ENCODE peak calls at places on chromosomes 7 and 10, in six cellular contexts. One of them, this sample, is unnamed.

GRCh38 chr7:136293272-136293671 is 316.1 kb upstream of the MTPN start:
- DNase-seq in HepG2: no peak
- DNase-seq in SK-N-SH: no peak
- DNase-seq in K562: no peak
- DNase-seq in GM12878: peak
- DNase-seq in H1: no peak
- DNase-seq in this sample: no peak

GRCh38 chr7:44561962-44562621 is 11.6 kb downstream of the DDX56 start:
- DNase-seq in K562: peak
- DNase-seq in GM12878: no peak
- DNase-seq in SK-N-SH: no peak
- DNase-seq in HepG2: peak
- DNase-seq in H1: no peak
- DNase-seq in this sample: no peak

GRCh38 chr7:47669178-47669878 is 87.4 kb upstream of the TNS3 start:
- DNase-seq in GM12878: peak
- DNase-seq in H1: no peak
- DNase-seq in K562: peak
- DNase-seq in SK-N-SH: no peak
- DNase-seq in HepG2: peak
- DNase-seq in this sample: peak

GRCh38 chr10:107733328-107733727 is 568.8 kb upstream of the SORCS1 start:
- DNase-seq in SK-N-SH: no peak
- DNase-seq in GM12878: no peak
- DNase-seq in HepG2: no peak
- DNase-seq in H1: no peak
- DNase-seq in K562: no peak
- DNase-seq in this sample: no peak

GRCh38 chr7:128036226-128036940 is 5.1 kb upstream of the LRRC4 start:
- DNase-seq in SK-N-SH: no peak
- DNase-seq in K562: no peak
- DNase-seq in H1: no peak
- DNase-seq in GM12878: peak
- DNase-seq in HepG2: no peak
- DNase-seq in this sample: no peak

GRCh38 chr7:77687100-77687746 is 9.0 kb upstream of the RSBN1L start:
- DNase-seq in SK-N-SH: no peak
- DNase-seq in GM12878: no peak
- DNase-seq in K562: no peak
- DNase-seq in H1: no peak
- DNase-seq in HepG2: no peak
- DNase-seq in this sample: no peak

GRCh38 chr10:102040305-102040704 is 15.7 kb downstream of the ARMH3 start:
- DNase-seq in HepG2: no peak
- DNase-seq in H1: no peak
- DNase-seq in SK-N-SH: no peak
- DNase-seq in K562: peak
- DNase-seq in GM12878: no peak
- DNase-seq in this sample: no peak

GRCh38 chr7:141789917-141790316 is at the start of gene TAS2R5:
- DNase-seq in H1: no peak
- DNase-seq in HepG2: no peak
- DNase-seq in GM12878: no peak
- DNase-seq in SK-N-SH: no peak
- DNase-seq in K562: no peak
- DNase-seq in this sample: no peak

GRCh38 chr10:48881937-48882336 is 57.7 kb downstream of the LRRC18 start:
- DNase-seq in HepG2: no peak
- DNase-seq in SK-N-SH: no peak
- DNase-seq in H1: no peak
- DNase-seq in K562: no peak
- DNase-seq in GM12878: no peak
- DNase-seq in this sample: no peak

GRCh38 chr7:112546723-112547513 is 66.1 kb downstream of the LSMEM1 start:
- DNase-seq in K562: no peak
- DNase-seq in HepG2: peak
- DNase-seq in SK-N-SH: peak
- DNase-seq in H1: no peak
- DNase-seq in GM12878: no peak
- DNase-seq in this sample: no peak

GRCh38 chr7:47551550-47552121 is 30.3 kb downstream of the TNS3 start:
- DNase-seq in K562: no peak
- DNase-seq in GM12878: no peak
- DNase-seq in H1: no peak
- DNase-seq in HepG2: no peak
- DNase-seq in SK-N-SH: no peak
- DNase-seq in this sample: no peak

GRCh38 chr7:44131173-44132009 is 8.0 kb upstream of the POLD2 start:
- DNase-seq in H1: no peak
- DNase-seq in GM12878: no peak
- DNase-seq in K562: peak
- DNase-seq in HepG2: peak
- DNase-seq in SK-N-SH: peak
- DNase-seq in this sample: no peak

GRCh38 chr10:132479024-132479602 is 58.5 kb upstream of the INPP5A start:
- DNase-seq in SK-N-SH: no peak
- DNase-seq in K562: no peak
- DNase-seq in H1: no peak
- DNase-seq in GM12878: no peak
- DNase-seq in HepG2: no peak
- DNase-seq in this sample: no peak

GRCh38 chr10:103859161-103860141 is 4.1 kb upstream of the SH3PXD2A start:
- DNase-seq in SK-N-SH: peak
- DNase-seq in GM12878: peak
- DNase-seq in H1: peak
- DNase-seq in HepG2: peak
- DNase-seq in K562: peak
- DNase-seq in this sample: peak

GRCh38 chr7:48786951-48787350 is 137.4 kb upstream of the CDC14C start:
- DNase-seq in SK-N-SH: no peak
- DNase-seq in H1: no peak
- DNase-seq in GM12878: no peak
- DNase-seq in HepG2: no peak
- DNase-seq in K562: no peak
- DNase-seq in this sample: no peak

GRCh38 chr7:85770332-85770731 is 583.5 kb upstream of the SEMA3D start:
- DNase-seq in H1: no peak
- DNase-seq in SK-N-SH: no peak
- DNase-seq in K562: no peak
- DNase-seq in HepG2: no peak
- DNase-seq in GM12878: no peak
- DNase-seq in this sample: no peak

GRCh38 chr7:157077986-157078644 is 60.6 kb upstream of the UBE3C start:
- DNase-seq in H1: peak
- DNase-seq in K562: peak
- DNase-seq in SK-N-SH: peak
- DNase-seq in HepG2: no peak
- DNase-seq in GM12878: no peak
- DNase-seq in this sample: no peak

GRCh38 chr10:116888380-116889055 is 39.2 kb downstream of the ENO4 start:
- DNase-seq in GM12878: no peak
- DNase-seq in SK-N-SH: no peak
- DNase-seq in K562: no peak
- DNase-seq in HepG2: peak
- DNase-seq in H1: no peak
- DNase-seq in this sample: no peak

GRCh38 chr10:132033632-132034031 is 32.1 kb upstream of the JAKMIP3 start:
- DNase-seq in H1: no peak
- DNase-seq in SK-N-SH: no peak
- DNase-seq in K562: no peak
- DNase-seq in HepG2: no peak
- DNase-seq in GM12878: no peak
- DNase-seq in this sample: no peak

GRCh38 chr10:49366460-49366859 is 29.4 kb downstream of the DRGX start:
- DNase-seq in GM12878: no peak
- DNase-seq in K562: no peak
- DNase-seq in HepG2: no peak
- DNase-seq in H1: no peak
- DNase-seq in SK-N-SH: no peak
- DNase-seq in this sample: no peak

GRCh38 chr7:74289660-74290589 is 718 bp downstream of the CLIP2 start:
- DNase-seq in SK-N-SH: peak
- DNase-seq in K562: no peak
- DNase-seq in HepG2: no peak
- DNase-seq in GM12878: no peak
- DNase-seq in H1: no peak
- DNase-seq in this sample: no peak

GRCh38 chr10:106355450-106355849 is 809.1 kb downstream of the SORCS1 start:
- DNase-seq in SK-N-SH: peak
- DNase-seq in H1: peak
- DNase-seq in GM12878: no peak
- DNase-seq in HepG2: no peak
- DNase-seq in K562: no peak
- DNase-seq in this sample: no peak
- TF ChIP-seq CTCF in SK-N-SH: peak
- TF ChIP-seq CTCF in H1: peak
- TF ChIP-seq CTCF in GM12878: peak
- TF ChIP-seq CTCF in HepG2: no peak
- TF ChIP-seq CTCF in K562: no peak
- TF ChIP-seq CTCF in this sample: no peak

DNA sequence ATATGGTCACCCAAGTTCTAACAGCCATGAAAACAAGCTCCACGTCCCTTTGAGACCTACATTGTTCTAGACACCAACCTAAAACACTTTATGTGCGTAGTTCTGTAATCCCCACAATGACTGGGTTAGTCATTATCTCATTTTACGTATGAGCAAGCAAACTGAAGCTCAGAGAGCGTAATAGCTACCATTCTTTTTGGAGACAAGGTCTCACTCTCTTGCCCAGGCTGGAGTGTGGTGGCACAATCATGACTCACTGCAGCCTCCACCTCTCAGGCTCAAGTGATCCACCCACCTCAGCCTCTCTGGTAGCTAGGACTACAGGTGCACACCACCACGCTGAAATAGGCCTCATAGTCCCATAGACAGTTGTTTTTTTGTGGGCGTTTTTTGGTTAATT is 10.5 kb downstream of the DAGLB start:
- DNase-seq in H1: no peak
- DNase-seq in HepG2: peak
- DNase-seq in K562: no peak
- DNase-seq in SK-N-SH: no peak
- DNase-seq in GM12878: no peak
- DNase-seq in this sample: no peak
- TF ChIP-seq GABPA in H1: no peak
- TF ChIP-seq GABPA in HepG2: no peak
- TF ChIP-seq GABPA in K562: no peak
- TF ChIP-seq GABPA in SK-N-SH: no peak
- TF ChIP-seq GABPA in GM12878: no peak
- TF ChIP-seq GABPA in this sample: no peak

GRCh38 chr10:109895095-109895818 is 28.1 kb downstream of the XPNPEP1 start:
- DNase-seq in HepG2: no peak
- DNase-seq in K562: no peak
- DNase-seq in SK-N-SH: no peak
- DNase-seq in GM12878: no peak
- DNase-seq in H1: no peak
- DNase-seq in this sample: no peak

GRCh38 chr10:109892885-109893284 is 30.4 kb downstream of the XPNPEP1 start:
- DNase-seq in SK-N-SH: no peak
- DNase-seq in H1: no peak
- DNase-seq in HepG2: no peak
- DNase-seq in K562: no peak
- DNase-seq in GM12878: no peak
- DNase-seq in this sample: no peak

GRCh38 chr10:109893371-109893770 is 29.9 kb downstream of the XPNPEP1 start:
- DNase-seq in HepG2: no peak
- DNase-seq in GM12878: no peak
- DNase-seq in SK-N-SH: no peak
- DNase-seq in K562: no peak
- DNase-seq in H1: no peak
- DNase-seq in this sample: no peak

GRCh38 chr10:109895848-109896247 is 27.5 kb downstream of the XPNPEP1 start:
- DNase-seq in HepG2: no peak
- DNase-seq in H1: no peak
- DNase-seq in SK-N-SH: no peak
- DNase-seq in GM12878: no peak
- DNase-seq in K562: no peak
- DNase-seq in this sample: no peak

GRCh38 chr10:109894516-109894915 is 28.8 kb downstream of the XPNPEP1 start:
- DNase-seq in GM12878: no peak
- DNase-seq in K562: no peak
- DNase-seq in H1: no peak
- DNase-seq in HepG2: no peak
- DNase-seq in SK-N-SH: no peak
- DNase-seq in this sample: peak
- TF ChIP-seq POLR2AphosphoS5 in GM12878: no peak
- TF ChIP-seq POLR2AphosphoS5 in K562: no peak
- TF ChIP-seq POLR2AphosphoS5 in H1: no peak
- TF ChIP-seq POLR2AphosphoS5 in HepG2: no peak
- TF ChIP-seq POLR2AphosphoS5 in SK-N-SH: no peak
- TF ChIP-seq POLR2AphosphoS5 in this sample: no peak

DNA sequence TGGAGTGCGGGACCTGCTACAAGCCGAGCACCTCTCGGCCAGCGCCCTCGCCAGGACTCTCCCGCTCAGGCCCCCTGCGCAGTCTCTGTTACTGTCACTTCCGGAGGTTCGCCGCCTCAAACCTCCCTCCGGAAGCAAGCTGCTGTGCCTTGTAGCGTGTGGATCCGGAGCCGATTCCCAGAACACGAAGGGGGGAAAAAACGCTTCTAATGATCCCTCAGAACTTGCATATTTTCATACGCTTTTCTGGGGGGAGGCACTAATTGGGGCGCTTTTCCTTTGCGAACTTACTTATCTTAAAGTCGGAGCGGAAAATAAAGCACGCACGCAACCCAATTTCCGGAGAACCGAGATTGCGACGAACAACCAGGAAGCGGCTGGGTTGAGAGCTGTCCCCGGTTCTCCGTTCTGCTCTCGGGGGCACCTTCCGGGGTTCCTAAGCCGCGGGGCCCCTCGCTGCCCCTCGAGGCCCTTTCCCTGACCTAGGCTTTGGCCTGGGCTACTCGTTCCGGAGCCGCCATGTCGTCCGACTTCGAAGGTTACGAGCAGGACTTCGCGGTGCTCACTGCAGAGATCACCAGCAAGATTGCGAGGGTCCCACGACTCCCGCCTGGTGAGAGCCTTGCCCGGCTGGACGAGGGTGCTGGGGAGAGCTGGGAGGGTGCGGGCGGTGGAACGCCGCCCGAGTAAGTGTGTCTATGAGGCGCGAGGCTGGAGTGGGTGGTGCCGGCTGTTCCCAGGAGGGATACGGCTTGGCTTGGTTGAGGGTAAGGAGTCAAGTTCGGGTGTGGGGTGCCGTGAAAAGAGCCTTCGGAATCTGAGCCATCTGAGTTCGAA is at the start of the genes VTI1A and ZDHHC6:
- DNase-seq in HepG2: peak
- DNase-seq in H1: peak
- DNase-seq in K562: peak
- DNase-seq in SK-N-SH: peak
- DNase-seq in GM12878: peak
- DNase-seq in this sample: peak
- TF ChIP-seq CTCF in HepG2: peak
- TF ChIP-seq CTCF in H1: peak
- TF ChIP-seq CTCF in K562: peak
- TF ChIP-seq CTCF in SK-N-SH: peak
- TF ChIP-seq CTCF in GM12878: peak
- TF ChIP-seq CTCF in this sample: no peak

GRCh38 chr7:36583318-36583717 is 141.0 kb downstream of the AOAH start:
- DNase-seq in H1: no peak
- DNase-seq in GM12878: no peak
- DNase-seq in SK-N-SH: no peak
- DNase-seq in HepG2: no peak
- DNase-seq in K562: no peak
- DNase-seq in this sample: no peak
- TF ChIP-seq GABPA in H1: no peak
- TF ChIP-seq GABPA in GM12878: no peak
- TF ChIP-seq GABPA in SK-N-SH: no peak
- TF ChIP-seq GABPA in HepG2: no peak
- TF ChIP-seq GABPA in K562: no peak
- TF ChIP-seq GABPA in this sample: no peak

GRCh38 chr7:40282858-40283257 is 148.1 kb downstream of the SUGCT start:
- DNase-seq in SK-N-SH: no peak
- DNase-seq in HepG2: no peak
- DNase-seq in GM12878: no peak
- DNase-seq in K562: no peak
- DNase-seq in H1: no peak
- DNase-seq in this sample: no peak
- TF ChIP-seq POLR2AphosphoS5 in SK-N-SH: no peak
- TF ChIP-seq POLR2AphosphoS5 in HepG2: no peak
- TF ChIP-seq POLR2AphosphoS5 in GM12878: no peak
- TF ChIP-seq POLR2AphosphoS5 in K562: no peak
- TF ChIP-seq POLR2AphosphoS5 in H1: no peak
- TF ChIP-seq POLR2AphosphoS5 in this sample: no peak

This sample was measured in HL-60.